ENCODE peak calls at places on chromosomes 13 and 19, in nine cellular contexts. V, Y, K, N, B, P, F, G and A are unnamed samples.

GRCh38 chr19:35315883-35316282 is 13.1 kb upstream of the CD22 start:
- DNase-seq in K (no peak), F (no peak), V (no peak), B (no peak), G (no peak), Y (no peak), P (no peak), N (no peak), A (no peak)

GRCh38 chr13:100887729-100888151 is 213.1 kb upstream of the TMTC4 start:
- DNase-seq in G (no peak), P (no peak), V (no peak), N (peak), Y (peak), K (no peak), B (no peak), F (no peak), A (no peak)

GRCh38 chr19:18158471-18158870 is 5.5 kb downstream of the PIK3R2 start:
- DNase-seq in G (no peak), N (no peak), K (no peak), Y (no peak), B (no peak), V (no peak), F (no peak), P (no peak), A (no peak)

GRCh38 chr19:460877-461609 is at the start of gene SHC2:
- DNase-seq in K (no peak), P (no peak), V (no peak), N (no peak), Y (no peak), F (no peak), B (no peak), G (no peak), A (no peak)

GRCh38 chr19:42295831-42296525 is 6.0 kb upstream of the PRR19 start:
- DNase-seq in G (peak), Y (peak), F (peak), K (peak), N (no peak), V (peak), B (peak), P (peak), A (peak)

GRCh38 chr19:19591133-19591825 is 27.2 kb downstream of the PBX4 start:
- DNase-seq in G (peak), N (peak), K (peak), F (peak), V (peak), B (peak), Y (peak), P (peak), A (peak)

GRCh38 chr19:3636506-3636905 is 9.9 kb upstream of the CACTIN start:
- DNase-seq in B (no peak), F (no peak), P (no peak), Y (no peak), N (no peak), K (no peak), G (no peak), V (no peak), A (no peak)

GRCh38 chr13:25980255-25980654 is 71.6 kb downstream of the SHISA2 start:
- DNase-seq in Y (peak), K (no peak), P (no peak), B (no peak), N (no peak), G (no peak), F (no peak), V (no peak), A (no peak)

GRCh38 chr13:105848494-105848893 is 687.0 kb downstream of the EFNB2 start:
- DNase-seq in K (no peak), G (no peak), N (no peak), F (no peak), B (no peak), Y (no peak), V (no peak), P (no peak), A (no peak)

GRCh38 chr13:41064493-41064892 is 3.2 kb downstream of the WBP4 start:
- DNase-seq in G (no peak), Y (peak), V (no peak), K (no peak), P (no peak), B (no peak), N (peak), F (no peak), A (no peak)

GRCh38 chr19:10419646-10420443 is 493 bp upstream of the PDE4A start:
- DNase-seq in K (no peak), V (no peak), Y (peak), F (peak), N (no peak), P (peak), G (peak), B (peak), A (peak)

GRCh38 chr13:50463662-50464061 is 379.8 kb downstream of the DLEU7 start:
- DNase-seq in Y (no peak), K (no peak), F (no peak), B (no peak), N (no peak), V (no peak), P (no peak), G (no peak), A (no peak)

GRCh38 chr19:51514866-51515481 is 13.4 kb upstream of the SIGLEC12 start:
- DNase-seq in G (peak), K (peak), B (no peak), Y (peak), P (peak), V (no peak), F (no peak), N (peak), A (no peak)